ENCODE peak calls at places on chromosome 10, in six cellular contexts. X, J, M, R, O and T are unnamed samples.

GRCh38 chr10:96043895-96044580 is 655 bp downstream of the CCNJ start:
- DNase-seq in M (peak; percentile 72), O (peak; percentile 73), R (peak; percentile 86), X (peak; percentile 19), J (peak; percentile 32), T (peak; percentile 50)

GRCh38 chr10:88042162-88043100 is 179.0 kb downstream of the PTEN start:
- DNase-seq in X (no peak), O (peak; percentile 52), R (no peak), M (no peak), J (peak; percentile 72), T (peak; percentile 51)

GRCh38 chr10:77228559-77228958 is 409.0 kb downstream of the KCNMA1 start:
- DNase-seq in X (no peak), O (no peak), M (no peak), J (no peak), R (no peak), T (no peak)

GRCh38 chr10:624605-625334 is 64.7 kb downstream of the DIP2C start:
- DNase-seq in X (no peak), O (no peak), R (no peak), J (peak; percentile 88), M (no peak), T (no peak)

GRCh38 chr10:43078986-43079273 is 2.1 kb downstream of the RET start:
- DNase-seq in X (no peak), J (peak; percentile 14), R (no peak), O (peak; percentile 49), M (peak; percentile 63), T (no peak)

GRCh38 chr10:11014671-11015141 is 3.0 kb upstream of the CELF2 start:
- DNase-seq in J (no peak), X (no peak), R (no peak), M (no peak), O (no peak), T (no peak)

GRCh38 chr10:30422981-30423654 is 10.9 kb upstream of the MAP3K8 start:
- DNase-seq in J (peak; percentile 84), O (peak; percentile 79), X (no peak), M (peak; percentile 74), R (peak; percentile 51), T (peak; percentile 79)

GRCh38 chr10:76324283-76324682 is 892.9 kb downstream of the LRMDA start:
- DNase-seq in O (peak; percentile 22), X (no peak), J (no peak), M (no peak), R (no peak), T (no peak)

GRCh38 chr10:103181244-103181643 is 11.8 kb downstream of the NT5C2 start:
- DNase-seq in J (peak; percentile 67), M (peak; percentile 97), X (no peak), R (no peak), O (no peak), T (no peak)

GRCh38 chr10:107971973-107972372 is 807.5 kb upstream of the SORCS1 start:
- DNase-seq in J (peak; percentile 64), M (no peak), O (no peak), R (no peak), X (no peak), T (peak; percentile 47)

GRCh38 chr10:120456143-120456625 is 843 bp upstream of the PLPP4 start:
- DNase-seq in X (no peak), R (no peak), J (no peak), O (no peak), M (no peak), T (no peak)

GRCh38 chr10:132113206-132113605 is 47.5 kb downstream of the JAKMIP3 start:
- DNase-seq in R (peak; percentile 68), X (no peak), J (no peak), O (no peak), M (peak; percentile 9), T (no peak)

GRCh38 chr10:109855746-109856145 is 67.6 kb downstream of the XPNPEP1 start:
- DNase-seq in X (no peak), M (no peak), R (no peak), O (no peak), J (no peak), T (no peak)

GRCh38 chr10:56920586-56921250 is 559.7 kb upstream of the ZWINT start:
- DNase-seq in R (no peak), J (no peak), M (no peak), O (no peak), X (no peak), T (no peak)

GRCh38 chr10:35206274-35206673 is 79.6 kb downstream of the CREM start:
- DNase-seq in J (no peak), X (no peak), M (no peak), R (no peak), O (no peak), T (no peak)

GRCh38 chr10:80493482-80494021 is 39.4 kb downstream of the TSPAN14 start:
- DNase-seq in O (peak; percentile 81), M (no peak), J (peak; percentile 79), R (no peak), X (no peak), T (peak; percentile 52)

GRCh38 chr10:20890009-20890408 is 7.1 kb downstream of the NEBL start:
- DNase-seq in X (no peak), R (no peak), J (peak; percentile 29), O (no peak), M (no peak), T (no peak)

GRCh38 chr10:102780246-102780645 is 36.5 kb downstream of the WBP1L start:
- DNase-seq in O (no peak), R (no peak), M (no peak), X (no peak), J (peak; percentile 77), T (no peak)

GRCh38 chr10:96703358-96703757 is 17.0 kb downstream of the PIK3AP1 start:
- DNase-seq in J (no peak), M (peak; percentile 72), X (no peak), R (no peak), O (no peak), T (no peak)

GRCh38 chr10:43038783-43039628 is 37.9 kb upstream of the RET start:
- DNase-seq in M (peak; percentile 14), O (no peak), X (no peak), R (peak; percentile 64), J (no peak), T (no peak)

GRCh38 chr10:17836917-17837316 is 27.8 kb downstream of the MRC1 start:
- DNase-seq in O (peak; percentile 34), X (no peak), J (peak; percentile 78), M (no peak), R (no peak), T (peak; percentile 46)

GRCh38 chr10:71092812-71093391 is 119.5 kb upstream of the UNC5B start:
- DNase-seq in O (peak; percentile 12), M (no peak), X (no peak), R (peak; percentile 42), J (no peak), T (no peak)

GRCh38 chr10:108393111-108393510 is 1228.6 kb upstream of the SORCS1 start:
- DNase-seq in O (peak; percentile 44), R (no peak), M (no peak), X (no peak), J (no peak), T (peak; percentile 47)

GRCh38 chr10:123958221-123958620 is 66.6 kb upstream of the CPXM2 start:
- DNase-seq in J (no peak), M (no peak), R (peak; percentile 17), O (peak; percentile 1), X (no peak), T (no peak)

GRCh38 chr10:29617880-29618340 is 16.9 kb downstream of the SVIL start:
- DNase-seq in O (no peak), J (peak; percentile 31), M (no peak), R (no peak), X (no peak), T (no peak)

GRCh38 chr10:60003709-60004191 is 97.4 kb upstream of the CCDC6 start:
- DNase-seq in O (no peak), R (no peak), J (no peak), M (no peak), X (no peak), T (no peak)

GRCh38 chr10:48444861-48445841 is 138.7 kb downstream of the MAPK8 start:
- DNase-seq in O (peak; percentile 17), X (no peak), J (peak; percentile 10), R (no peak), M (no peak), T (no peak)

GRCh38 chr10:5510281-5511072 is 11.1 kb upstream of the CALML5 start:
- DNase-seq in J (no peak), X (no peak), M (no peak), R (no peak), O (no peak), T (no peak)